ENCODE peak calls at places on chromosomes 7 and 10, in seven cellular contexts. H is endothelial cell; I is thoracic aorta; U is aorta; Q is ELR; L is effector CD4-positive, alpha-beta T cell; C is IMR-90. N is an unnamed sample.

GRCh38 chr10:101768791-101769170 is 7.1 kb downstream of the FGF8 start:
- DNase-seq in H (no peak), I (no peak), U (no peak), Q (no peak), L (no peak), C (no peak), N (no peak)

GRCh38 chr7:96686305-96686704 is 23.3 kb downstream of the SEM1 start:
- DNase-seq in H (no peak), I (no peak), U (no peak), Q (no peak), L (no peak), C (no peak), N (no peak)

GRCh38 chr7:150631866-150632864 is at the start of gene GIMAP6:
- DNase-seq in H (no peak), I (no peak), U (peak), Q (no peak), L (peak), C (no peak), N (no peak)

GRCh38 chr10:71344154-71344915 is 25.3 kb downstream of the SLC29A3 start:
- DNase-seq in H (no peak), I (no peak), U (no peak), Q (no peak), L (no peak), C (no peak), N (no peak)

GRCh38 chr10:110498087-110498981 is 627 bp downstream of the DUSP5 start:
- DNase-seq in H (peak), I (no peak), U (peak), Q (peak), L (peak), C (peak), N (no peak)

GRCh38 chr10:59173414-59173813 is 3.0 kb upstream of the PHYHIPL start:
- DNase-seq in H (no peak), I (no peak), U (no peak), Q (no peak), L (no peak), C (no peak), N (no peak)

GRCh38 chr10:133464582-133465031 is 10.9 kb downstream of the SCART1 start:
- DNase-seq in H (no peak), I (no peak), U (no peak), Q (no peak), L (no peak), C (no peak), N (no peak)

GRCh38 chr7:102434039-102434481 is 685 bp downstream of the ORAI2 start:
- DNase-seq in H (no peak), I (no peak), U (no peak), Q (no peak), L (peak), C (peak), N (no peak)

GRCh38 chr10:75003891-75004290 is 107.6 kb upstream of the SAMD8 start:
- DNase-seq in H (no peak), I (no peak), U (no peak), Q (no peak), L (no peak), C (no peak), N (no peak)

N was measured in foreskin fibroblast.